ENCODE peak calls at places on chromosomes 1 and 21, in four cellular contexts. E is tibial artery, S is fibroblast of pulmonary artery, X is fibroblast of the conjunctiva. K is an unnamed sample.
A peak's percentile ranks its signal among the peaks of the same experiment; 100 is the strongest.

GRCh38 chr1:182726941-182727340 is 42.6 kb upstream of the RGS8 start:
- DNase-seq in X (no peak), E (no peak), S (no peak), K (no peak)

GRCh38 chr1:92556350-92556749 is 69.6 kb upstream of the GFI1 start:
- DNase-seq in E (no peak), X (no peak), S (no peak), K (no peak)

GRCh38 chr1:44154665-44155064 is 13.2 kb upstream of the KLF18 start:
- DNase-seq in X (no peak), E (no peak), S (no peak), K (no peak)

GRCh38 chr1:77511440-77511840 is 171.0 kb downstream of the ZZZ3 start:
- DNase-seq in X (peak; percentile 71), E (no peak), S (peak; percentile 87), K (peak; percentile 91)

GRCh38 chr1:226938903-226939438 is 1.1 kb upstream of the COQ8A start:
- DNase-seq in X (peak; percentile 36), S (peak; percentile 65), E (no peak), K (peak; percentile 66)

GRCh38 chr1:28986296-28986910 is 72.0 kb downstream of the EPB41 start:
- DNase-seq in X (no peak), E (no peak), S (peak; percentile 16), K (no peak)

GRCh38 chr1:246959944-246960693 is 28.4 kb upstream of the AHCTF1 start:
- DNase-seq in X (no peak), E (no peak), S (peak; percentile 34), K (peak; percentile 66)

GRCh38 chr1:238409947-238410346 is 519.2 kb upstream of the ZP4 start:
- DNase-seq in X (peak; percentile 55), E (no peak), S (peak; percentile 39), K (peak; percentile 29)

GRCh38 chr1:73901656-73902276 is 296.2 kb downstream of the LRRIQ3 start:
- DNase-seq in E (no peak), S (no peak), X (no peak), K (no peak)

GRCh38 chr1:192788184-192788583 is 20.7 kb upstream of the RGS2 start:
- DNase-seq in E (peak; percentile 26), X (peak; percentile 51), S (peak; percentile 63), K (peak; percentile 49)

GRCh38 chr1:59308839-59309238 is 11.9 kb downstream of the FGGY start:
- DNase-seq in E (no peak), X (no peak), S (no peak), K (no peak)

GRCh38 chr1:9717193-9718005 is 65.9 kb downstream of the PIK3CD start:
- DNase-seq in S (no peak), X (no peak), E (peak; percentile 58), K (no peak)

GRCh38 chr1:66403031-66403731 is 130.8 kb upstream of the SGIP1 start:
- DNase-seq in E (no peak), S (no peak), X (no peak), K (no peak)

GRCh38 chr1:99304725-99305282 is 40.5 kb downstream of the PLPPR4 start:
- DNase-seq in E (no peak), S (no peak), X (no peak), K (no peak)

GRCh38 chr1:162368451-162368850 is 8.2 kb downstream of the SPATA46 start:
- DNase-seq in E (no peak), X (no peak), S (no peak), K (no peak)

GRCh38 chr1:36086529-36087232 is 2.0 kb upstream of the ADPRS start:
- DNase-seq in S (no peak), X (no peak), E (no peak), K (no peak)

GRCh38 chr1:219876798-219877209 is 51.6 kb downstream of the SLC30A10 start:
- DNase-seq in E (no peak), X (no peak), S (peak; percentile 3), K (no peak)

GRCh38 chr1:55987491-55988255 is 591.7 kb downstream of the PLPP3 start:
- DNase-seq in X (no peak), E (no peak), S (no peak), K (peak; percentile 8)

GRCh38 chr1:194658090-194658439 is 1471.7 kb upstream of the B3GALT2 start:
- DNase-seq in E (no peak), S (peak; percentile 10), X (no peak), K (peak; percentile 87)

GRCh38 chr1:153348511-153349362 is at the start of gene PGLYRP4:
- DNase-seq in X (no peak), S (no peak), E (no peak), K (no peak)

GRCh38 chr1:43445618-43446387 is 7.9 kb downstream of the HYI start:
- DNase-seq in X (no peak), E (peak; percentile 7), S (no peak), K (no peak)

GRCh38 chr1:200131551-200132125 is 104.1 kb downstream of the NR5A2 start:
- DNase-seq in E (no peak), X (no peak), S (no peak), K (no peak)

GRCh38 chr1:30818568-30819243 is 61.1 kb upstream of the LAPTM5 start:
- DNase-seq in E (no peak), X (no peak), S (peak; percentile 40), K (no peak)

GRCh38 chr1:206839857-206840256 is 25.6 kb upstream of the IL20 start:
- DNase-seq in E (no peak), X (no peak), S (peak; percentile 90), K (peak; percentile 55)

GRCh38 chr1:10692401-10693021 is 103.9 kb downstream of the CASZ1 start:
- DNase-seq in S (no peak), E (no peak), X (no peak), K (no peak)

GRCh38 chr1:178938959-178939317 is 68.1 kb upstream of the ANGPTL1 start:
- DNase-seq in S (peak; percentile 81), X (peak; percentile 61), E (peak; percentile 86), K (peak; percentile 76)

GRCh38 chr1:168879906-168880734 is 151.1 kb upstream of the DPT start:
- DNase-seq in S (peak; percentile 60), X (peak; percentile 18), E (no peak), K (peak; percentile 47)

GRCh38 chr1:25170439-25170838 is 61.9 kb downstream of the SYF2 start:
- DNase-seq in X (no peak), E (no peak), S (no peak), K (no peak)

GRCh38 chr1:67226688-67227087 is 60.4 kb downstream of the IL23R start:
- DNase-seq in E (no peak), X (no peak), S (no peak), K (no peak)

GRCh38 chr21:36323032-36323431 is 3.0 kb downstream of the MORC3 start:
- DNase-seq in E (no peak), X (no peak), S (no peak), K (no peak)

GRCh38 chr1:206521002-206521585 is 13.8 kb downstream of the RASSF5 start:
- DNase-seq in X (no peak), E (no peak), S (no peak), K (no peak)

GRCh38 chr21:36692844-36693143 is 6.1 kb upstream of the SIM2 start:
- DNase-seq in E (no peak), S (no peak), X (no peak), K (no peak)

GRCh38 chr1:199867601-199868000 is 159.9 kb upstream of the NR5A2 start:
- DNase-seq in X (no peak), E (no peak), S (peak; percentile 22), K (peak; percentile 31)

GRCh38 chr1:54277451-54278355 is 77.7 kb downstream of the MRPL37 start:
- DNase-seq in E (peak; percentile 61), S (no peak), X (peak; percentile 44), K (peak; percentile 51)

GRCh38 chr1:54681396-54681795 is 34.3 kb upstream of the TTC4 start:
- DNase-seq in S (peak; percentile 22), X (no peak), E (no peak), K (no peak)

GRCh38 chr1:202684716-202685115 is 25.5 kb downstream of the SYT2 start:
- DNase-seq in E (no peak), S (no peak), X (no peak), K (no peak)

GRCh38 chr21:45865106-45865835 is 116.3 kb upstream of the COL6A1 start:
- DNase-seq in S (peak; percentile 88), X (peak; percentile 43), E (no peak), K (peak; percentile 97)

GRCh38 chr1:200198247-200198646 is 170.7 kb downstream of the NR5A2 start:
- DNase-seq in S (no peak), E (no peak), X (no peak), K (no peak)

K was measured in fibroblast of lung.